ENCODE peak calls at places on chromosomes 5 and 9, in seven cellular contexts. One of them, this sample, is unnamed.

GRCh38 chr9:113488071-113488470 is 24.5 kb downstream of the RGS3 start:
- DNase-seq in CD4-positive, alpha-beta memory T cell: no peak
- DNase-seq in SK-N-MC: no peak
- DNase-seq in NCI-H524 treated with DMSO at 0.1 percent for 48 hours: no peak
- DNase-seq in NCI-H1436 treated with DMSO at 0.1 percent for 48 hours: no peak
- DNase-seq in amygdala: no peak
- DNase-seq in sciatic nerve: peak; percentile 39
- DNase-seq in this sample: no peak

GRCh38 chr9:16449331-16449730 is 421.1 kb downstream of the BNC2 start:
- DNase-seq in CD4-positive, alpha-beta memory T cell: no peak
- DNase-seq in NCI-H1436 treated with DMSO at 0.1 percent for 48 hours: peak; percentile 96
- DNase-seq in amygdala: no peak
- DNase-seq in sciatic nerve: no peak
- DNase-seq in NCI-H524 treated with DMSO at 0.1 percent for 48 hours: no peak
- DNase-seq in SK-N-MC: no peak
- DNase-seq in this sample: no peak

GRCh38 chr9:137740311-137740710 is 121.5 kb downstream of the EHMT1 start:
- DNase-seq in NCI-H1436 treated with DMSO at 0.1 percent for 48 hours: no peak
- DNase-seq in CD4-positive, alpha-beta memory T cell: no peak
- DNase-seq in SK-N-MC: no peak
- DNase-seq in NCI-H524 treated with DMSO at 0.1 percent for 48 hours: peak; percentile 86
- DNase-seq in amygdala: no peak
- DNase-seq in sciatic nerve: no peak
- DNase-seq in this sample: no peak

GRCh38 chr5:7776442-7776841 is 74.5 kb downstream of the CFAP90 start:
- DNase-seq in CD4-positive, alpha-beta memory T cell: no peak
- DNase-seq in amygdala: no peak
- DNase-seq in NCI-H1436 treated with DMSO at 0.1 percent for 48 hours: no peak
- DNase-seq in sciatic nerve: no peak
- DNase-seq in SK-N-MC: no peak
- DNase-seq in NCI-H524 treated with DMSO at 0.1 percent for 48 hours: no peak
- DNase-seq in this sample: no peak

GRCh38 chr5:173781826-173782670 is 106.1 kb upstream of the CPEB4 start:
- DNase-seq in CD4-positive, alpha-beta memory T cell: peak; percentile 73
- DNase-seq in amygdala: peak; percentile 67
- DNase-seq in NCI-H1436 treated with DMSO at 0.1 percent for 48 hours: no peak
- DNase-seq in SK-N-MC: peak; percentile 35
- DNase-seq in NCI-H524 treated with DMSO at 0.1 percent for 48 hours: no peak
- DNase-seq in sciatic nerve: peak; percentile 82
- DNase-seq in this sample: peak; percentile 44

GRCh38 chr9:16653491-16654407 is 216.7 kb downstream of the BNC2 start:
- DNase-seq in NCI-H524 treated with DMSO at 0.1 percent for 48 hours: no peak
- DNase-seq in CD4-positive, alpha-beta memory T cell: no peak
- DNase-seq in SK-N-MC: no peak
- DNase-seq in amygdala: no peak
- DNase-seq in sciatic nerve: no peak
- DNase-seq in NCI-H1436 treated with DMSO at 0.1 percent for 48 hours: peak; percentile 6
- DNase-seq in this sample: no peak

GRCh38 chr5:124986667-124987066 is 240.2 kb upstream of the ZNF608 start:
- DNase-seq in NCI-H1436 treated with DMSO at 0.1 percent for 48 hours: no peak
- DNase-seq in NCI-H524 treated with DMSO at 0.1 percent for 48 hours: no peak
- DNase-seq in SK-N-MC: no peak
- DNase-seq in CD4-positive, alpha-beta memory T cell: no peak
- DNase-seq in sciatic nerve: no peak
- DNase-seq in amygdala: no peak
- DNase-seq in this sample: no peak

GRCh38 chr9:37994639-37995347 is 74.2 kb downstream of the SHB start:
- DNase-seq in CD4-positive, alpha-beta memory T cell: no peak
- DNase-seq in NCI-H524 treated with DMSO at 0.1 percent for 48 hours: peak; percentile 93
- DNase-seq in NCI-H1436 treated with DMSO at 0.1 percent for 48 hours: no peak
- DNase-seq in SK-N-MC: peak; percentile 61
- DNase-seq in amygdala: peak; percentile 91
- DNase-seq in sciatic nerve: peak; percentile 80
- DNase-seq in this sample: no peak

GRCh38 chr5:83085106-83085505 is 7.8 kb downstream of the XRCC4 start:
- DNase-seq in sciatic nerve: no peak
- DNase-seq in NCI-H524 treated with DMSO at 0.1 percent for 48 hours: no peak
- DNase-seq in SK-N-MC: no peak
- DNase-seq in amygdala: no peak
- DNase-seq in CD4-positive, alpha-beta memory T cell: no peak
- DNase-seq in NCI-H1436 treated with DMSO at 0.1 percent for 48 hours: no peak
- DNase-seq in this sample: no peak

GRCh38 chr9:73741316-73741715 is 589.7 kb downstream of the ANXA1 start:
- DNase-seq in NCI-H1436 treated with DMSO at 0.1 percent for 48 hours: no peak
- DNase-seq in NCI-H524 treated with DMSO at 0.1 percent for 48 hours: no peak
- DNase-seq in amygdala: no peak
- DNase-seq in CD4-positive, alpha-beta memory T cell: no peak
- DNase-seq in SK-N-MC: no peak
- DNase-seq in sciatic nerve: no peak
- DNase-seq in this sample: no peak

GRCh38 chr9:6842584-6842947 is 84.8 kb downstream of the KDM4C start:
- DNase-seq in SK-N-MC: no peak
- DNase-seq in sciatic nerve: no peak
- DNase-seq in CD4-positive, alpha-beta memory T cell: no peak
- DNase-seq in NCI-H524 treated with DMSO at 0.1 percent for 48 hours: no peak
- DNase-seq in amygdala: no peak
- DNase-seq in NCI-H1436 treated with DMSO at 0.1 percent for 48 hours: no peak
- DNase-seq in this sample: no peak

GRCh38 chr5:132205385-132206125 is 22.1 kb downstream of the P4HA2 start:
- DNase-seq in SK-N-MC: no peak
- DNase-seq in NCI-H1436 treated with DMSO at 0.1 percent for 48 hours: no peak
- DNase-seq in sciatic nerve: no peak
- DNase-seq in amygdala: no peak
- DNase-seq in CD4-positive, alpha-beta memory T cell: no peak
- DNase-seq in NCI-H524 treated with DMSO at 0.1 percent for 48 hours: peak; percentile 85
- DNase-seq in this sample: no peak

GRCh38 chr5:176636426-176636825 is 6.0 kb downstream of the EIF4E1B start:
- DNase-seq in NCI-H1436 treated with DMSO at 0.1 percent for 48 hours: no peak
- DNase-seq in CD4-positive, alpha-beta memory T cell: no peak
- DNase-seq in NCI-H524 treated with DMSO at 0.1 percent for 48 hours: no peak
- DNase-seq in sciatic nerve: no peak
- DNase-seq in amygdala: no peak
- DNase-seq in SK-N-MC: no peak
- DNase-seq in this sample: no peak

GRCh38 chr9:130880599-130881220 is 15.9 kb downstream of the QRFP start:
- DNase-seq in CD4-positive, alpha-beta memory T cell: no peak
- DNase-seq in SK-N-MC: no peak
- DNase-seq in NCI-H524 treated with DMSO at 0.1 percent for 48 hours: no peak
- DNase-seq in sciatic nerve: no peak
- DNase-seq in NCI-H1436 treated with DMSO at 0.1 percent for 48 hours: no peak
- DNase-seq in amygdala: no peak
- DNase-seq in this sample: no peak

GRCh38 chr5:79837707-79838620 is 148.3 kb downstream of the CMYA5 start:
- DNase-seq in SK-N-MC: no peak
- DNase-seq in CD4-positive, alpha-beta memory T cell: no peak
- DNase-seq in NCI-H1436 treated with DMSO at 0.1 percent for 48 hours: no peak
- DNase-seq in NCI-H524 treated with DMSO at 0.1 percent for 48 hours: no peak
- DNase-seq in sciatic nerve: no peak
- DNase-seq in amygdala: no peak
- DNase-seq in this sample: no peak

GRCh38 chr9:78118742-78119473 is 87.3 kb upstream of the GNAQ start:
- DNase-seq in NCI-H1436 treated with DMSO at 0.1 percent for 48 hours: no peak
- DNase-seq in amygdala: no peak
- DNase-seq in NCI-H524 treated with DMSO at 0.1 percent for 48 hours: no peak
- DNase-seq in sciatic nerve: no peak
- DNase-seq in CD4-positive, alpha-beta memory T cell: peak; percentile 57
- DNase-seq in SK-N-MC: peak; percentile 57
- DNase-seq in this sample: peak; percentile 40

GRCh38 chr9:92808726-92809451 is 44.3 kb upstream of the BICD2 start:
- DNase-seq in NCI-H1436 treated with DMSO at 0.1 percent for 48 hours: no peak
- DNase-seq in SK-N-MC: no peak
- DNase-seq in NCI-H524 treated with DMSO at 0.1 percent for 48 hours: peak; percentile 62
- DNase-seq in sciatic nerve: peak; percentile 84
- DNase-seq in CD4-positive, alpha-beta memory T cell: peak; percentile 39
- DNase-seq in amygdala: peak; percentile 25
- DNase-seq in this sample: peak; percentile 46

This sample was measured in naive thymus-derived CD4-positive, alpha-beta T cell.